ENCODE peak calls at places on chromosomes 11 and 22, in four cellular contexts. O is AG10803, E is tibial nerve, T is mesothelial cell of epicardium. B is an unnamed sample.

GRCh38 chr22:29134448-29134847 is 61.6 kb downstream of the KREMEN1 start:
- DNase-seq in E (no peak), O (no peak), T (no peak), B (no peak)

GRCh38 chr11:83249972-83250593 is 36.1 kb downstream of the CCDC90B start:
- DNase-seq in E (no peak), T (no peak), O (peak; percentile 61), B (peak; percentile 63)

GRCh38 chr11:86592047-86592564 is 80.3 kb downstream of the ME3 start:
- DNase-seq in E (no peak), O (peak; percentile 69), T (no peak), B (peak; percentile 64)

GRCh38 chr11:44568706-44569473 is 3.4 kb downstream of the CD82 start:
- DNase-seq in E (peak; percentile 35), T (no peak), O (peak; percentile 88), B (no peak)

GRCh38 chr22:24391836-24392217 is 35.6 kb upstream of the ADORA2A start:
- DNase-seq in T (no peak), E (no peak), O (peak; percentile 82), B (peak; percentile 44)

GRCh38 chr11:35064114-35064800 is 74.7 kb upstream of the CD44 start:
- DNase-seq in T (no peak), O (peak; percentile 87), E (no peak), B (peak; percentile 74)

GRCh38 chr11:45930031-45930794 is 7.8 kb downstream of the LARGE2 start:
- DNase-seq in O (no peak), E (no peak), T (no peak), B (peak; percentile 95)

GRCh38 chr22:29727248-29727551 is 7.4 kb downstream of the CABP7 start:
- DNase-seq in O (peak; percentile 21), T (peak; percentile 45), E (no peak), B (no peak)

GRCh38 chr22:49052023-49052538 is 775.6 kb downstream of the BRD1 start:
- DNase-seq in T (no peak), O (no peak), E (no peak), B (no peak)

GRCh38 chr11:112439614-112440013 is 179.0 kb upstream of the PLET1 start:
- DNase-seq in O (no peak), E (no peak), T (no peak), B (no peak)

GRCh38 chr11:2209900-2210321 is 38.3 kb upstream of the TH start:
- DNase-seq in E (no peak), T (peak; percentile 12), O (no peak), B (no peak)

GRCh38 chr22:37345863-37346514 is 63.7 kb downstream of the CYTH4 start:
- DNase-seq in T (no peak), O (peak; percentile 96), E (peak; percentile 25), B (no peak)

GRCh38 chr11:46339816-46340215 is 7.4 kb upstream of the DGKZ start:
- DNase-seq in T (no peak), O (no peak), E (no peak), B (peak; percentile 61)

GRCh38 chr11:528166-528814 is 7.1 kb downstream of the HRAS start:
- DNase-seq in O (no peak), T (no peak), E (no peak), B (no peak)

GRCh38 chr11:78350646-78351165 is 66.9 kb downstream of the GAB2 start:
- DNase-seq in T (no peak), O (peak; percentile 61), E (no peak), B (peak; percentile 70)

GRCh38 chr11:96045622-96046456 is 121.9 kb upstream of the MTMR2 start:
- DNase-seq in E (peak; percentile 15), O (peak; percentile 93), T (peak; percentile 49), B (peak; percentile 97)

GRCh38 chr11:45820211-45820857 is 15.4 kb downstream of the SLC35C1 start:
- DNase-seq in E (no peak), T (no peak), O (no peak), B (no peak)

GRCh38 chr11:123822022-123822421 is 15.9 kb upstream of the OR6M1 start:
- DNase-seq in E (no peak), T (no peak), O (no peak), B (no peak)

GRCh38 chr11:62459080-62459479 is 40.2 kb downstream of the SCGB1A1 start:
- DNase-seq in E (no peak), T (no peak), O (peak; percentile 56), B (no peak)

GRCh38 chr22:20422965-20423635 is 14.5 kb downstream of the SCARF2 start:
- DNase-seq in E (no peak), O (peak; percentile 87), T (no peak), B (no peak)